ENCODE peak calls at places on chromosomes 3 and 15, in six cellular contexts. S, M, J, F, P and E are unnamed samples.

GRCh38 chr3:124492824-124493223 is 237.4 kb upstream of the UMPS start:
- DNase-seq in P (peak), F (no peak), S (no peak), M (no peak), J (peak), E (no peak)

GRCh38 chr15:64288577-64288976 is 67.4 kb downstream of the CSNK1G1 start:
- DNase-seq in S (no peak), F (peak), P (peak), J (peak), M (no peak), E (no peak)

GRCh38 chr3:4825572-4826236 is 153.5 kb upstream of the BHLHE40 start:
- DNase-seq in P (no peak), J (no peak), M (no peak), F (no peak), S (no peak), E (no peak)

GRCh38 chr15:101022306-101022705 is 103.1 kb downstream of the LRRK1 start:
- DNase-seq in P (no peak), J (no peak), M (no peak), S (no peak), F (no peak), E (no peak)

GRCh38 chr3:4887177-4887576 is 92.1 kb upstream of the BHLHE40 start:
- DNase-seq in J (no peak), M (no peak), F (no peak), P (no peak), S (no peak), E (no peak)

GRCh38 chr15:45634442-45635190 is at the start of gene SQOR:
- DNase-seq in F (no peak), P (no peak), S (peak), M (peak), J (peak), E (no peak)

GRCh38 chr3:125059488-125060245 is 3.9 kb upstream of the HEG1 start:
- DNase-seq in F (no peak), M (no peak), J (peak), S (no peak), P (no peak), E (no peak)

GRCh38 chr15:96351801-96352593 is 21.5 kb downstream of the NR2F2 start:
- DNase-seq in M (no peak), S (no peak), F (no peak), J (no peak), P (no peak), E (no peak)

GRCh38 chr3:154275965-154276364 is 48.3 kb downstream of the DHX36 start:
- DNase-seq in P (peak), M (no peak), S (no peak), F (no peak), J (no peak), E (no peak)

GRCh38 chr3:63864008-63864871 is 573 bp downstream of the ATXN7 start:
- DNase-seq in S (peak), F (no peak), M (no peak), P (no peak), J (no peak), E (no peak)

GRCh38 chr3:188202358-188203138 is 48.6 kb downstream of the LPP start:
- DNase-seq in F (no peak), M (no peak), S (no peak), J (no peak), P (no peak), E (no peak)

GRCh38 chr3:107772016-107772415 is 249.3 kb downstream of the BBX start:
- DNase-seq in F (no peak), M (no peak), P (no peak), J (no peak), S (no peak), E (no peak)

GRCh38 chr3:107578523-107578922 is 55.8 kb downstream of the BBX start:
- DNase-seq in M (no peak), J (no peak), S (no peak), P (no peak), F (no peak), E (no peak)

GRCh38 chr3:179526989-179527391 is 35.7 kb upstream of the ACTL6A start:
- DNase-seq in S (no peak), F (peak), J (peak), P (peak), M (no peak), E (peak)

GRCh38 chr3:72306800-72307341 is 521.9 kb upstream of the PROK2 start:
- DNase-seq in S (no peak), M (no peak), J (peak), P (peak), F (peak), E (no peak)

GRCh38 chr3:17386432-17386831 is 356.0 kb downstream of the TBC1D5 start:
- DNase-seq in P (no peak), M (no peak), F (no peak), J (no peak), S (no peak), E (no peak)

GRCh38 chr3:177744873-177745646 is 547.8 kb upstream of the TBL1XR1 start:
- DNase-seq in P (no peak), F (no peak), J (peak), S (no peak), M (no peak), E (no peak)

GRCh38 chr3:39205919-39206516 is 13.6 kb upstream of the XIRP1 start:
- DNase-seq in S (no peak), J (no peak), F (no peak), P (no peak), M (no peak), E (no peak)

GRCh38 chr3:107855710-107856109 is 235.1 kb downstream of the CD47 start:
- DNase-seq in S (no peak), M (no peak), P (no peak), J (peak), F (peak), E (no peak)

GRCh38 chr3:13791501-13792490 is 88.1 kb downstream of the WNT7A start:
- DNase-seq in J (no peak), P (no peak), S (no peak), M (no peak), F (no peak), E (no peak)

GRCh38 chr3:8793242-8793641 is 23.8 kb upstream of the OXTR start:
- DNase-seq in F (no peak), P (no peak), M (no peak), S (no peak), J (peak), E (no peak)

GRCh38 chr3:40720351-40720750 is 195.6 kb downstream of the ZNF621 start:
- DNase-seq in S (no peak), F (no peak), M (no peak), J (no peak), P (no peak), E (no peak)

GRCh38 chr3:45907769-45908705 is 21.7 kb downstream of the CCR9 start:
- DNase-seq in J (peak), P (no peak), M (no peak), S (peak), F (no peak), E (no peak)

GRCh38 chr15:96119734-96120133 is 210.8 kb upstream of the NR2F2 start:
- DNase-seq in F (no peak), P (no peak), M (no peak), S (no peak), J (no peak), E (no peak)

GRCh38 chr3:36823806-36824205 is 59.5 kb upstream of the DCLK3 start:
- DNase-seq in P (no peak), J (no peak), F (no peak), S (no peak), M (no peak), E (no peak)

GRCh38 chr3:108103971-108104797 is 13.4 kb upstream of the CD47 start:
- DNase-seq in F (no peak), P (peak), J (peak), S (no peak), M (no peak), E (no peak)

GRCh38 chr3:38551026-38551832 is 55.1 kb downstream of the EXOG start:
- DNase-seq in J (no peak), F (no peak), M (no peak), P (no peak), S (no peak), E (no peak)

GRCh38 chr3:60262546-60262945 is 988.7 kb downstream of the FHIT start:
- DNase-seq in J (no peak), P (no peak), M (no peak), F (no peak), S (no peak), E (no peak)

GRCh38 chr15:95664435-95664834 is 666.1 kb upstream of the NR2F2 start:
- DNase-seq in P (no peak), F (no peak), J (no peak), M (no peak), S (no peak), E (no peak)

GRCh38 chr3:15327941-15328340 is 4.4 kb downstream of the SH3BP5 start:
- DNase-seq in P (peak), M (no peak), S (no peak), F (no peak), J (peak), E (no peak)

GRCh38 chr15:31070867-31071266 is 30.7 kb downstream of the TRPM1 start:
- DNase-seq in J (no peak), F (no peak), M (no peak), P (no peak), S (no peak), E (no peak)

GRCh38 chr3:40054568-40055222 is 245.3 kb downstream of the MYRIP start:
- DNase-seq in F (no peak), P (no peak), S (no peak), M (no peak), J (no peak), E (peak)

GRCh38 chr15:39698444-39699390 is 83.9 kb downstream of the FSIP1 start:
- DNase-seq in M (no peak), J (no peak), F (no peak), S (no peak), P (no peak), E (no peak)

GRCh38 chr3:33231755-33232465 is 13.3 kb upstream of the SUSD5 start:
- DNase-seq in J (no peak), M (no peak), S (no peak), P (no peak), F (no peak), E (no peak)

GRCh38 chr3:45992820-45993219 is 2.8 kb downstream of the FYCO1 start:
- DNase-seq in J (peak), P (no peak), S (no peak), M (no peak), F (peak), E (peak)

GRCh38 chr3:10055097-10055496 is 28.9 kb downstream of the FANCD2 start:
- DNase-seq in F (no peak), M (no peak), P (no peak), S (no peak), J (no peak), E (no peak)

GRCh38 chr3:46659285-46659684 is 34.2 kb downstream of the ALS2CL start:
- DNase-seq in F (no peak), P (no peak), M (no peak), J (no peak), S (no peak), E (no peak)

GRCh38 chr3:126985143-126985985 is 2.4 kb downstream of the PLXNA1 start:
- DNase-seq in P (no peak), F (no peak), M (no peak), S (no peak), J (no peak), E (no peak)

GRCh38 chr15:60118146-60118545 is 114.0 kb downstream of the FOXB1 start:
- DNase-seq in S (no peak), M (no peak), J (no peak), F (no peak), P (peak), E (no peak)